ENCODE peak calls at places on chromosomes 6 and 20, in six cellular contexts. One of them, this sample, is unnamed.

GRCh38 chr20:52494244-52494643 is 302.7 kb upstream of the ZFP64 start:
- DNase-seq in fibroblast of mammary gland: peak
- DNase-seq in fibroblast of pulmonary artery: peak
- DNase-seq in activated CD8-positive, alpha-beta T cell treated with anti-CD3 and anti-CD28 coated beads for 36 hours: peak
- DNase-seq in B cell: no peak
- DNase-seq in astrocyte of the spinal cord: peak
- DNase-seq in this sample: no peak

GRCh38 chr6:18388942-18389341 is 1.8 kb downstream of the RNF144B start:
- DNase-seq in activated CD8-positive, alpha-beta T cell treated with anti-CD3 and anti-CD28 coated beads for 36 hours: no peak
- DNase-seq in fibroblast of mammary gland: peak
- DNase-seq in B cell: no peak
- DNase-seq in astrocyte of the spinal cord: peak
- DNase-seq in fibroblast of pulmonary artery: peak
- DNase-seq in this sample: no peak

GRCh38 chr6:160088069-160088773 is 33.4 kb upstream of the SLC22A1 start:
- DNase-seq in B cell: no peak
- DNase-seq in astrocyte of the spinal cord: peak
- DNase-seq in fibroblast of pulmonary artery: peak
- DNase-seq in activated CD8-positive, alpha-beta T cell treated with anti-CD3 and anti-CD28 coated beads for 36 hours: no peak
- DNase-seq in fibroblast of mammary gland: peak
- DNase-seq in this sample: peak

GRCh38 chr6:15357832-15358231 is 112.0 kb downstream of the JARID2 start:
- DNase-seq in B cell: no peak
- DNase-seq in activated CD8-positive, alpha-beta T cell treated with anti-CD3 and anti-CD28 coated beads for 36 hours: no peak
- DNase-seq in astrocyte of the spinal cord: no peak
- DNase-seq in fibroblast of mammary gland: no peak
- DNase-seq in fibroblast of pulmonary artery: no peak
- DNase-seq in this sample: no peak

GRCh38 chr6:27332692-27333641 is 20.9 kb upstream of the POM121L2 start:
- DNase-seq in fibroblast of pulmonary artery: peak
- DNase-seq in B cell: peak
- DNase-seq in activated CD8-positive, alpha-beta T cell treated with anti-CD3 and anti-CD28 coated beads for 36 hours: peak
- DNase-seq in fibroblast of mammary gland: peak
- DNase-seq in astrocyte of the spinal cord: peak
- DNase-seq in this sample: peak

GRCh38 chr20:44457016-44457415 is 18.7 kb upstream of the TTPAL start:
- DNase-seq in astrocyte of the spinal cord: no peak
- DNase-seq in activated CD8-positive, alpha-beta T cell treated with anti-CD3 and anti-CD28 coated beads for 36 hours: no peak
- DNase-seq in fibroblast of pulmonary artery: no peak
- DNase-seq in fibroblast of mammary gland: no peak
- DNase-seq in B cell: no peak
- DNase-seq in this sample: no peak

GRCh38 chr6:44466955-44467354 is 79.4 kb downstream of the CDC5L start:
- DNase-seq in astrocyte of the spinal cord: no peak
- DNase-seq in activated CD8-positive, alpha-beta T cell treated with anti-CD3 and anti-CD28 coated beads for 36 hours: no peak
- DNase-seq in fibroblast of mammary gland: no peak
- DNase-seq in B cell: no peak
- DNase-seq in fibroblast of pulmonary artery: no peak
- DNase-seq in this sample: no peak

GRCh38 chr20:44215125-44215524 is 4.6 kb upstream of the OSER1 start:
- DNase-seq in astrocyte of the spinal cord: peak
- DNase-seq in activated CD8-positive, alpha-beta T cell treated with anti-CD3 and anti-CD28 coated beads for 36 hours: peak
- DNase-seq in fibroblast of pulmonary artery: peak
- DNase-seq in B cell: peak
- DNase-seq in fibroblast of mammary gland: peak
- DNase-seq in this sample: peak

GRCh38 chr20:58621906-58622548 is 29.1 kb upstream of the STX16 start:
- DNase-seq in activated CD8-positive, alpha-beta T cell treated with anti-CD3 and anti-CD28 coated beads for 36 hours: no peak
- DNase-seq in fibroblast of mammary gland: no peak
- DNase-seq in fibroblast of pulmonary artery: no peak
- DNase-seq in B cell: no peak
- DNase-seq in astrocyte of the spinal cord: no peak
- DNase-seq in this sample: no peak
- TF ChIP-seq CTCF in activated CD8-positive, alpha-beta T cell treated with anti-CD3 and anti-CD28 coated beads for 36 hours: peak
- TF ChIP-seq CTCF in fibroblast of mammary gland: peak
- TF ChIP-seq CTCF in fibroblast of pulmonary artery: peak
- TF ChIP-seq CTCF in B cell: no peak
- TF ChIP-seq CTCF in astrocyte of the spinal cord: peak
- TF ChIP-seq CTCF in this sample: no peak

DNA sequence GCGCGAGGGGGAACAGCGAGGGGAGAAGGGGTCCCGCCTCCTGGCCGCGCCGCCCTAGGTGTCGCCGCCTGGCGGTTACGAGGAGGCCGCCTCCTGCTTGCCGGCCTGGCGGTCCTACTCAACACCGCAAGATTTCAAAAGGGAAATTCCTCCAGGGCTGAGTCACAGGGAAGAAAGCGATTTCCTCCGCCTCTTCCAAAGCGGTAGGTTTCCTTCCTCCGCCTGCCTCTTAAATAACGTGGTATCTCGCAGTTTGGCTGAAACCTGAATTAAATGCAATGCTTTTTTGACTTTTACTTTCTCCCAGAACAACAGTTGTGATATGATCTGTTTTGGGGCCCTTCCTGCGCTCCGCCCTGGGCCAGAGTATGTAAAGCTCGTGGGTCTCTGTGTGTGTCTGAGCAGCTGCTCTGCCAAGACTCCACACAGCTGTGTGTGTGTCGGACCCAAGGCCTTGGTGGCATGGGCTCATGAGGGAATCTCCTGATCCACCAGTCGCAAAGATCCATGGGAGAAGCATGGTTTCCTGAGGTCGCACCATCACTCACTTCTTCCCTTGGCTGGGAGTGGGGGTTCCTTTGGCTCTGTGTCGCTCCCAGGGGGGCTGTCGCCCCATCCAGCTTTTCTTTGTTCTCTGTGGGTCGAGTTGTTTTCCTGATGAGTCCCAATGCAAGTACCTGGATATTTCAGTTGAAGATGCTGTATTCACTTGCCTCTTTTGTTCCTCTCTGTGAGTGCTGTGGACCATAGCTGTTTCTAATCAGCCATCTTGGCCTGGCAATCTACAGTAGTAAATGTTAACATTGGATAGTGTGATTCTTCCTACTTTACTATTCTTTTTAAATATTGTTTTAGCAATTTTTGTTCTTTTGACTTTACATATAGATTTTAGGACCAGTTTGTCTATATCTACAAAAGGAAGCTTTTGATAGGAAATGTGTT is 31.6 kb upstream of the NOTCH4 start:
- DNase-seq in fibroblast of mammary gland: peak
- DNase-seq in B cell: peak
- DNase-seq in fibroblast of pulmonary artery: peak
- DNase-seq in astrocyte of the spinal cord: peak
- DNase-seq in activated CD8-positive, alpha-beta T cell treated with anti-CD3 and anti-CD28 coated beads for 36 hours: peak
- DNase-seq in this sample: peak
- TF ChIP-seq CTCF in fibroblast of mammary gland: peak
- TF ChIP-seq CTCF in B cell: peak
- TF ChIP-seq CTCF in fibroblast of pulmonary artery: peak
- TF ChIP-seq CTCF in astrocyte of the spinal cord: peak
- TF ChIP-seq CTCF in activated CD8-positive, alpha-beta T cell treated with anti-CD3 and anti-CD28 coated beads for 36 hours: peak
- TF ChIP-seq CTCF in this sample: peak

GRCh38 chr6:88167625-88167937 is 1.4 kb upstream of the CNR1 start:
- DNase-seq in activated CD8-positive, alpha-beta T cell treated with anti-CD3 and anti-CD28 coated beads for 36 hours: no peak
- DNase-seq in B cell: no peak
- DNase-seq in fibroblast of mammary gland: no peak
- DNase-seq in astrocyte of the spinal cord: no peak
- DNase-seq in fibroblast of pulmonary artery: no peak
- DNase-seq in this sample: no peak

GRCh38 chr6:88166901-88167624 is 916 bp upstream of the CNR1 start:
- DNase-seq in B cell: peak
- DNase-seq in astrocyte of the spinal cord: no peak
- DNase-seq in activated CD8-positive, alpha-beta T cell treated with anti-CD3 and anti-CD28 coated beads for 36 hours: peak
- DNase-seq in fibroblast of mammary gland: no peak
- DNase-seq in fibroblast of pulmonary artery: no peak
- DNase-seq in this sample: peak

GRCh38 chr6:88166493-88166900 is 350 bp upstream of the CNR1 start:
- DNase-seq in fibroblast of mammary gland: peak
- DNase-seq in astrocyte of the spinal cord: no peak
- DNase-seq in activated CD8-positive, alpha-beta T cell treated with anti-CD3 and anti-CD28 coated beads for 36 hours: peak
- DNase-seq in fibroblast of pulmonary artery: no peak
- DNase-seq in B cell: peak
- DNase-seq in this sample: peak

GRCh38 chr6:88165087-88165876 is 865 bp downstream of the CNR1 start:
- DNase-seq in B cell: no peak
- DNase-seq in astrocyte of the spinal cord: no peak
- DNase-seq in fibroblast of mammary gland: no peak
- DNase-seq in fibroblast of pulmonary artery: no peak
- DNase-seq in activated CD8-positive, alpha-beta T cell treated with anti-CD3 and anti-CD28 coated beads for 36 hours: no peak
- DNase-seq in this sample: no peak

DNA sequence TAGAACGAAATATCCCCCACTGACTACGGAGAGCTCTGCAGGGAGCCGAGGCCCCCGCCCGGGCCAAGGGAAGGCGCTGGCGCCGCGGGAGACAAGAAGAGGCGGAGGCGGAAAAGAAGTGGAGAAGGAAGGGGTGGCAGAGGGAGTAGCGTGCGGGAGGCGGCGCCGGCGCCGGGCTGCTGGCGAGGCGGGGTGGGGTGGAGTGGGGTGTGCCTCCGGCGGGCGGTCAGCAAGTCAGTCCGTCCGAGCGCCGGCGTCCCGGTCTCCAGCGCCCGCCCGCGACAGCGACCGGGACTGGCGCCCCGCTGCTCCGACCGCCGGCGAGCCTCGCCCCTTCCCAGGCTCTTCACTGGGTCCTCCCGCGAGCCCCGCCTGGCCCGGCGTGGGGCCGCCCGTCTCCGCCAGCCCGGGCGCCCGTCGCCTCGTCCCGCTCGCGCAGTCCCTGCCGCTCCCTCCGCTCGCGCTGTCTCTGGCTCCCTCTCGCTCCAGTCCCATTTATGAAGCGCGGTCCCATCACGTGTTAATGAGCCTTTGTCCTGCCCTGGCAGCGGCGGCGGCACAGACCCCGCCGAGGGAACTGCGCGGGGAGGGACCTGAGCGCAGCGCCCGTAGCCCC is at the start of gene CNR1:
- DNase-seq in fibroblast of mammary gland: peak
- DNase-seq in astrocyte of the spinal cord: no peak
- DNase-seq in fibroblast of pulmonary artery: peak
- DNase-seq in B cell: peak
- DNase-seq in activated CD8-positive, alpha-beta T cell treated with anti-CD3 and anti-CD28 coated beads for 36 hours: peak
- DNase-seq in this sample: peak
- TF ChIP-seq CTCF in fibroblast of mammary gland: no peak
- TF ChIP-seq CTCF in astrocyte of the spinal cord: no peak
- TF ChIP-seq CTCF in fibroblast of pulmonary artery: no peak
- TF ChIP-seq CTCF in B cell: no peak
- TF ChIP-seq CTCF in activated CD8-positive, alpha-beta T cell treated with anti-CD3 and anti-CD28 coated beads for 36 hours: no peak
- TF ChIP-seq CTCF in this sample: no peak

GRCh38 chr6:138291849-138292181 is 73.5 kb upstream of the PBOV1 start:
- DNase-seq in astrocyte of the spinal cord: no peak
- DNase-seq in fibroblast of pulmonary artery: no peak
- DNase-seq in B cell: no peak
- DNase-seq in fibroblast of mammary gland: no peak
- DNase-seq in activated CD8-positive, alpha-beta T cell treated with anti-CD3 and anti-CD28 coated beads for 36 hours: no peak
- DNase-seq in this sample: no peak

GRCh38 chr6:138287144-138287955 is 69.1 kb upstream of the PBOV1 start:
- DNase-seq in fibroblast of mammary gland: peak
- DNase-seq in astrocyte of the spinal cord: peak
- DNase-seq in B cell: peak
- DNase-seq in fibroblast of pulmonary artery: peak
- DNase-seq in activated CD8-positive, alpha-beta T cell treated with anti-CD3 and anti-CD28 coated beads for 36 hours: peak
- DNase-seq in this sample: no peak

GRCh38 chr6:138290563-138290962 is 72.3 kb upstream of the PBOV1 start:
- DNase-seq in fibroblast of pulmonary artery: no peak
- DNase-seq in astrocyte of the spinal cord: no peak
- DNase-seq in fibroblast of mammary gland: no peak
- DNase-seq in B cell: no peak
- DNase-seq in activated CD8-positive, alpha-beta T cell treated with anti-CD3 and anti-CD28 coated beads for 36 hours: no peak
- DNase-seq in this sample: no peak

GRCh38 chr6:138291036-138291848 is 73.0 kb upstream of the PBOV1 start:
- DNase-seq in B cell: no peak
- DNase-seq in fibroblast of pulmonary artery: no peak
- DNase-seq in fibroblast of mammary gland: no peak
- DNase-seq in astrocyte of the spinal cord: no peak
- DNase-seq in activated CD8-positive, alpha-beta T cell treated with anti-CD3 and anti-CD28 coated beads for 36 hours: no peak
- DNase-seq in this sample: no peak

GRCh38 chr6:138289739-138290138 is 71.4 kb upstream of the PBOV1 start:
- DNase-seq in fibroblast of mammary gland: no peak
- DNase-seq in activated CD8-positive, alpha-beta T cell treated with anti-CD3 and anti-CD28 coated beads for 36 hours: peak
- DNase-seq in B cell: peak
- DNase-seq in fibroblast of pulmonary artery: no peak
- DNase-seq in astrocyte of the spinal cord: no peak
- DNase-seq in this sample: peak
- TF ChIP-seq CTCF in fibroblast of mammary gland: no peak
- TF ChIP-seq CTCF in activated CD8-positive, alpha-beta T cell treated with anti-CD3 and anti-CD28 coated beads for 36 hours: no peak
- TF ChIP-seq CTCF in B cell: no peak
- TF ChIP-seq CTCF in fibroblast of pulmonary artery: peak
- TF ChIP-seq CTCF in astrocyte of the spinal cord: peak
- TF ChIP-seq CTCF in this sample: no peak

GRCh38 chr20:25339608-25340007 is 51.0 kb downstream of the ABHD12 start:
- DNase-seq in B cell: no peak
- DNase-seq in fibroblast of mammary gland: no peak
- DNase-seq in activated CD8-positive, alpha-beta T cell treated with anti-CD3 and anti-CD28 coated beads for 36 hours: no peak
- DNase-seq in fibroblast of pulmonary artery: no peak
- DNase-seq in astrocyte of the spinal cord: no peak
- DNase-seq in this sample: no peak

GRCh38 chr20:25338112-25339023 is 52.3 kb downstream of the ABHD12 start:
- DNase-seq in astrocyte of the spinal cord: no peak
- DNase-seq in fibroblast of mammary gland: no peak
- DNase-seq in activated CD8-positive, alpha-beta T cell treated with anti-CD3 and anti-CD28 coated beads for 36 hours: no peak
- DNase-seq in fibroblast of pulmonary artery: no peak
- DNase-seq in B cell: no peak
- DNase-seq in this sample: no peak

GRCh38 chr20:25341716-25342680 is 48.6 kb downstream of the ABHD12 start:
- DNase-seq in astrocyte of the spinal cord: peak
- DNase-seq in activated CD8-positive, alpha-beta T cell treated with anti-CD3 and anti-CD28 coated beads for 36 hours: no peak
- DNase-seq in fibroblast of mammary gland: no peak
- DNase-seq in B cell: no peak
- DNase-seq in fibroblast of pulmonary artery: peak
- DNase-seq in this sample: no peak

GRCh38 chr20:25340380-25340779 is 50.3 kb downstream of the ABHD12 start:
- DNase-seq in fibroblast of pulmonary artery: no peak
- DNase-seq in fibroblast of mammary gland: no peak
- DNase-seq in astrocyte of the spinal cord: no peak
- DNase-seq in B cell: no peak
- DNase-seq in activated CD8-positive, alpha-beta T cell treated with anti-CD3 and anti-CD28 coated beads for 36 hours: no peak
- DNase-seq in this sample: no peak

GRCh38 chr20:25336561-25337422 is 53.8 kb downstream of the ABHD12 start:
- DNase-seq in fibroblast of pulmonary artery: peak
- DNase-seq in activated CD8-positive, alpha-beta T cell treated with anti-CD3 and anti-CD28 coated beads for 36 hours: no peak
- DNase-seq in fibroblast of mammary gland: peak
- DNase-seq in astrocyte of the spinal cord: peak
- DNase-seq in B cell: no peak
- DNase-seq in this sample: no peak
- TF ChIP-seq CTCF in fibroblast of pulmonary artery: peak
- TF ChIP-seq CTCF in activated CD8-positive, alpha-beta T cell treated with anti-CD3 and anti-CD28 coated beads for 36 hours: no peak
- TF ChIP-seq CTCF in fibroblast of mammary gland: peak
- TF ChIP-seq CTCF in astrocyte of the spinal cord: peak
- TF ChIP-seq CTCF in B cell: no peak
- TF ChIP-seq CTCF in this sample: peak

GRCh38 chr6:12311106-12311505 is 20.9 kb downstream of the EDN1 start:
- DNase-seq in fibroblast of pulmonary artery: peak
- DNase-seq in astrocyte of the spinal cord: no peak
- DNase-seq in activated CD8-positive, alpha-beta T cell treated with anti-CD3 and anti-CD28 coated beads for 36 hours: no peak
- DNase-seq in fibroblast of mammary gland: no peak
- DNase-seq in B cell: no peak
- DNase-seq in this sample: no peak
- TF ChIP-seq CTCF in fibroblast of pulmonary artery: peak
- TF ChIP-seq CTCF in astrocyte of the spinal cord: no peak
- TF ChIP-seq CTCF in activated CD8-positive, alpha-beta T cell treated with anti-CD3 and anti-CD28 coated beads for 36 hours: no peak
- TF ChIP-seq CTCF in fibroblast of mammary gland: no peak
- TF ChIP-seq CTCF in B cell: no peak
- TF ChIP-seq CTCF in this sample: no peak

GRCh38 chr6:3531481-3531880 is 74.6 kb upstream of the SLC22A23 start:
- DNase-seq in B cell: no peak
- DNase-seq in fibroblast of mammary gland: no peak
- DNase-seq in activated CD8-positive, alpha-beta T cell treated with anti-CD3 and anti-CD28 coated beads for 36 hours: no peak
- DNase-seq in fibroblast of pulmonary artery: no peak
- DNase-seq in astrocyte of the spinal cord: no peak
- DNase-seq in this sample: no peak
- TF ChIP-seq CTCF in B cell: no peak
- TF ChIP-seq CTCF in fibroblast of mammary gland: no peak
- TF ChIP-seq CTCF in activated CD8-positive, alpha-beta T cell treated with anti-CD3 and anti-CD28 coated beads for 36 hours: no peak
- TF ChIP-seq CTCF in fibroblast of pulmonary artery: no peak
- TF ChIP-seq CTCF in astrocyte of the spinal cord: no peak
- TF ChIP-seq CTCF in this sample: no peak